ENCODE peak calls at places on chromosomes 1 and 21, in seven cellular contexts. One of them, this sample, is unnamed.
A peak's percentile ranks its signal among the peaks of the same experiment; 100 is the strongest.

GRCh38 chr1:94858276-94858675 is 38.1 kb downstream of the SLC44A3 start:
- DNase-seq in stimulated activated CD4-positive, alpha-beta T cell treated with anti-CD3 and anti-CD28 coated beads, Interleukin-2, amount 100 ng/mL, for 48 hours: no peak
- DNase-seq in A549: no peak
- DNase-seq in naive thymus-derived CD8-positive, alpha-beta T cell: no peak
- DNase-seq in activated CD4-positive, alpha-beta T cell treated with anti-CD3 and anti-CD28 coated beads, Interleukin-2, amount 50 U/mL, for 1 hour: no peak
- DNase-seq in GM04503: no peak
- DNase-seq in LoVo: no peak
- DNase-seq in this sample: no peak

GRCh38 chr21:46060596-46061061 is 37.3 kb upstream of the COL6A2 start:
- DNase-seq in stimulated activated CD4-positive, alpha-beta T cell treated with anti-CD3 and anti-CD28 coated beads, Interleukin-2, amount 100 ng/mL, for 48 hours: no peak
- DNase-seq in A549: peak; percentile 39
- DNase-seq in naive thymus-derived CD8-positive, alpha-beta T cell: no peak
- DNase-seq in activated CD4-positive, alpha-beta T cell treated with anti-CD3 and anti-CD28 coated beads, Interleukin-2, amount 50 U/mL, for 1 hour: no peak
- DNase-seq in GM04503: peak; percentile 99
- DNase-seq in LoVo: no peak
- DNase-seq in this sample: no peak

GRCh38 chr1:225685476-225686176 is 32.7 kb upstream of the ENAH start:
- DNase-seq in stimulated activated CD4-positive, alpha-beta T cell treated with anti-CD3 and anti-CD28 coated beads, Interleukin-2, amount 100 ng/mL, for 48 hours: no peak
- DNase-seq in A549: no peak
- DNase-seq in naive thymus-derived CD8-positive, alpha-beta T cell: no peak
- DNase-seq in activated CD4-positive, alpha-beta T cell treated with anti-CD3 and anti-CD28 coated beads, Interleukin-2, amount 50 U/mL, for 1 hour: no peak
- DNase-seq in GM04503: no peak
- DNase-seq in LoVo: no peak
- DNase-seq in this sample: no peak

GRCh38 chr1:57192256-57192655 is 226.4 kb upstream of the C8B start:
- DNase-seq in stimulated activated CD4-positive, alpha-beta T cell treated with anti-CD3 and anti-CD28 coated beads, Interleukin-2, amount 100 ng/mL, for 48 hours: no peak
- DNase-seq in A549: no peak
- DNase-seq in naive thymus-derived CD8-positive, alpha-beta T cell: no peak
- DNase-seq in activated CD4-positive, alpha-beta T cell treated with anti-CD3 and anti-CD28 coated beads, Interleukin-2, amount 50 U/mL, for 1 hour: no peak
- DNase-seq in GM04503: no peak
- DNase-seq in LoVo: no peak
- DNase-seq in this sample: no peak

GRCh38 chr1:47598357-47598756 is 160.5 kb downstream of the FOXD2 start:
- DNase-seq in stimulated activated CD4-positive, alpha-beta T cell treated with anti-CD3 and anti-CD28 coated beads, Interleukin-2, amount 100 ng/mL, for 48 hours: no peak
- DNase-seq in A549: no peak
- DNase-seq in naive thymus-derived CD8-positive, alpha-beta T cell: no peak
- DNase-seq in activated CD4-positive, alpha-beta T cell treated with anti-CD3 and anti-CD28 coated beads, Interleukin-2, amount 50 U/mL, for 1 hour: no peak
- DNase-seq in GM04503: no peak
- DNase-seq in LoVo: no peak
- DNase-seq in this sample: no peak

GRCh38 chr21:16308269-16308668 is 578.5 kb downstream of the USP25 start:
- DNase-seq in stimulated activated CD4-positive, alpha-beta T cell treated with anti-CD3 and anti-CD28 coated beads, Interleukin-2, amount 100 ng/mL, for 48 hours: no peak
- DNase-seq in A549: no peak
- DNase-seq in naive thymus-derived CD8-positive, alpha-beta T cell: no peak
- DNase-seq in activated CD4-positive, alpha-beta T cell treated with anti-CD3 and anti-CD28 coated beads, Interleukin-2, amount 50 U/mL, for 1 hour: no peak
- DNase-seq in GM04503: no peak
- DNase-seq in LoVo: no peak
- DNase-seq in this sample: no peak

GRCh38 chr1:203676455-203676854 is 49.8 kb downstream of the ATP2B4 start:
- DNase-seq in stimulated activated CD4-positive, alpha-beta T cell treated with anti-CD3 and anti-CD28 coated beads, Interleukin-2, amount 100 ng/mL, for 48 hours: no peak
- DNase-seq in A549: no peak
- DNase-seq in naive thymus-derived CD8-positive, alpha-beta T cell: no peak
- DNase-seq in activated CD4-positive, alpha-beta T cell treated with anti-CD3 and anti-CD28 coated beads, Interleukin-2, amount 50 U/mL, for 1 hour: no peak
- DNase-seq in GM04503: no peak
- DNase-seq in LoVo: no peak
- DNase-seq in this sample: no peak

GRCh38 chr1:114219247-114219872 is 65.7 kb upstream of the SYT6 start:
- DNase-seq in stimulated activated CD4-positive, alpha-beta T cell treated with anti-CD3 and anti-CD28 coated beads, Interleukin-2, amount 100 ng/mL, for 48 hours: no peak
- DNase-seq in A549: no peak
- DNase-seq in naive thymus-derived CD8-positive, alpha-beta T cell: no peak
- DNase-seq in activated CD4-positive, alpha-beta T cell treated with anti-CD3 and anti-CD28 coated beads, Interleukin-2, amount 50 U/mL, for 1 hour: no peak
- DNase-seq in GM04503: no peak
- DNase-seq in LoVo: no peak
- DNase-seq in this sample: no peak

GRCh38 chr1:205348559-205349477 is 7.9 kb downstream of the KLHDC8A start:
- DNase-seq in stimulated activated CD4-positive, alpha-beta T cell treated with anti-CD3 and anti-CD28 coated beads, Interleukin-2, amount 100 ng/mL, for 48 hours: no peak
- DNase-seq in A549: no peak
- DNase-seq in naive thymus-derived CD8-positive, alpha-beta T cell: no peak
- DNase-seq in activated CD4-positive, alpha-beta T cell treated with anti-CD3 and anti-CD28 coated beads, Interleukin-2, amount 50 U/mL, for 1 hour: no peak
- DNase-seq in GM04503: no peak
- DNase-seq in LoVo: no peak
- DNase-seq in this sample: no peak

GRCh38 chr1:8880068-8880676 is 1.7 kb upstream of the ENO1 start:
- DNase-seq in stimulated activated CD4-positive, alpha-beta T cell treated with anti-CD3 and anti-CD28 coated beads, Interleukin-2, amount 100 ng/mL, for 48 hours: no peak
- DNase-seq in A549: peak; percentile 83
- DNase-seq in naive thymus-derived CD8-positive, alpha-beta T cell: no peak
- DNase-seq in activated CD4-positive, alpha-beta T cell treated with anti-CD3 and anti-CD28 coated beads, Interleukin-2, amount 50 U/mL, for 1 hour: no peak
- DNase-seq in GM04503: peak; percentile 97
- DNase-seq in LoVo: peak; percentile 66
- DNase-seq in this sample: no peak

GRCh38 chr1:73452522-73452921 is 745.5 kb downstream of the LRRIQ3 start:
- DNase-seq in stimulated activated CD4-positive, alpha-beta T cell treated with anti-CD3 and anti-CD28 coated beads, Interleukin-2, amount 100 ng/mL, for 48 hours: no peak
- DNase-seq in A549: no peak
- DNase-seq in naive thymus-derived CD8-positive, alpha-beta T cell: no peak
- DNase-seq in activated CD4-positive, alpha-beta T cell treated with anti-CD3 and anti-CD28 coated beads, Interleukin-2, amount 50 U/mL, for 1 hour: no peak
- DNase-seq in GM04503: no peak
- DNase-seq in LoVo: no peak
- DNase-seq in this sample: no peak

GRCh38 chr1:158145173-158145719 is 35.4 kb upstream of the CD1D start:
- DNase-seq in stimulated activated CD4-positive, alpha-beta T cell treated with anti-CD3 and anti-CD28 coated beads, Interleukin-2, amount 100 ng/mL, for 48 hours: no peak
- DNase-seq in A549: no peak
- DNase-seq in naive thymus-derived CD8-positive, alpha-beta T cell: no peak
- DNase-seq in activated CD4-positive, alpha-beta T cell treated with anti-CD3 and anti-CD28 coated beads, Interleukin-2, amount 50 U/mL, for 1 hour: no peak
- DNase-seq in GM04503: peak; percentile 31
- DNase-seq in LoVo: no peak
- DNase-seq in this sample: no peak

GRCh38 chr1:186775881-186776560 is 52.7 kb upstream of the PLA2G4A start:
- DNase-seq in stimulated activated CD4-positive, alpha-beta T cell treated with anti-CD3 and anti-CD28 coated beads, Interleukin-2, amount 100 ng/mL, for 48 hours: no peak
- DNase-seq in A549: no peak
- DNase-seq in naive thymus-derived CD8-positive, alpha-beta T cell: no peak
- DNase-seq in activated CD4-positive, alpha-beta T cell treated with anti-CD3 and anti-CD28 coated beads, Interleukin-2, amount 50 U/mL, for 1 hour: no peak
- DNase-seq in GM04503: no peak
- DNase-seq in LoVo: no peak
- DNase-seq in this sample: no peak

GRCh38 chr1:64691631-64692030 is 53.2 kb upstream of the RAVER2 start:
- DNase-seq in stimulated activated CD4-positive, alpha-beta T cell treated with anti-CD3 and anti-CD28 coated beads, Interleukin-2, amount 100 ng/mL, for 48 hours: no peak
- DNase-seq in A549: no peak
- DNase-seq in naive thymus-derived CD8-positive, alpha-beta T cell: no peak
- DNase-seq in activated CD4-positive, alpha-beta T cell treated with anti-CD3 and anti-CD28 coated beads, Interleukin-2, amount 50 U/mL, for 1 hour: no peak
- DNase-seq in GM04503: no peak
- DNase-seq in LoVo: no peak
- DNase-seq in this sample: no peak

GRCh38 chr1:214551436-214552173 is at the start of gene PTPN14:
- DNase-seq in stimulated activated CD4-positive, alpha-beta T cell treated with anti-CD3 and anti-CD28 coated beads, Interleukin-2, amount 100 ng/mL, for 48 hours: no peak
- DNase-seq in A549: peak; percentile 91
- DNase-seq in naive thymus-derived CD8-positive, alpha-beta T cell: no peak
- DNase-seq in activated CD4-positive, alpha-beta T cell treated with anti-CD3 and anti-CD28 coated beads, Interleukin-2, amount 50 U/mL, for 1 hour: no peak
- DNase-seq in GM04503: peak; percentile 81
- DNase-seq in LoVo: peak; percentile 91
- DNase-seq in this sample: no peak

GRCh38 chr1:3441880-3442279 is 12.6 kb upstream of the ARHGEF16 start:
- DNase-seq in stimulated activated CD4-positive, alpha-beta T cell treated with anti-CD3 and anti-CD28 coated beads, Interleukin-2, amount 100 ng/mL, for 48 hours: no peak
- DNase-seq in A549: no peak
- DNase-seq in naive thymus-derived CD8-positive, alpha-beta T cell: no peak
- DNase-seq in activated CD4-positive, alpha-beta T cell treated with anti-CD3 and anti-CD28 coated beads, Interleukin-2, amount 50 U/mL, for 1 hour: no peak
- DNase-seq in GM04503: no peak
- DNase-seq in LoVo: no peak
- DNase-seq in this sample: no peak

GRCh38 chr1:27887215-27888035 is 15.1 kb downstream of the THEMIS2 start:
- DNase-seq in stimulated activated CD4-positive, alpha-beta T cell treated with anti-CD3 and anti-CD28 coated beads, Interleukin-2, amount 100 ng/mL, for 48 hours: no peak
- DNase-seq in A549: no peak
- DNase-seq in naive thymus-derived CD8-positive, alpha-beta T cell: no peak
- DNase-seq in activated CD4-positive, alpha-beta T cell treated with anti-CD3 and anti-CD28 coated beads, Interleukin-2, amount 50 U/mL, for 1 hour: peak; percentile 29
- DNase-seq in GM04503: no peak
- DNase-seq in LoVo: no peak
- DNase-seq in this sample: no peak

GRCh38 chr1:243738020-243738419 is 112.0 kb downstream of the AKT3 start:
- DNase-seq in stimulated activated CD4-positive, alpha-beta T cell treated with anti-CD3 and anti-CD28 coated beads, Interleukin-2, amount 100 ng/mL, for 48 hours: no peak
- DNase-seq in A549: no peak
- DNase-seq in naive thymus-derived CD8-positive, alpha-beta T cell: no peak
- DNase-seq in activated CD4-positive, alpha-beta T cell treated with anti-CD3 and anti-CD28 coated beads, Interleukin-2, amount 50 U/mL, for 1 hour: no peak
- DNase-seq in GM04503: no peak
- DNase-seq in LoVo: no peak
- DNase-seq in this sample: no peak

GRCh38 chr1:84422909-84423308 is 24.6 kb downstream of the DNASE2B start:
- DNase-seq in stimulated activated CD4-positive, alpha-beta T cell treated with anti-CD3 and anti-CD28 coated beads, Interleukin-2, amount 100 ng/mL, for 48 hours: no peak
- DNase-seq in A549: no peak
- DNase-seq in naive thymus-derived CD8-positive, alpha-beta T cell: no peak
- DNase-seq in activated CD4-positive, alpha-beta T cell treated with anti-CD3 and anti-CD28 coated beads, Interleukin-2, amount 50 U/mL, for 1 hour: no peak
- DNase-seq in GM04503: no peak
- DNase-seq in LoVo: no peak
- DNase-seq in this sample: no peak

GRCh38 chr1:241202321-241202845 is 154.6 kb downstream of the RGS7 start:
- DNase-seq in stimulated activated CD4-positive, alpha-beta T cell treated with anti-CD3 and anti-CD28 coated beads, Interleukin-2, amount 100 ng/mL, for 48 hours: no peak
- DNase-seq in A549: no peak
- DNase-seq in naive thymus-derived CD8-positive, alpha-beta T cell: no peak
- DNase-seq in activated CD4-positive, alpha-beta T cell treated with anti-CD3 and anti-CD28 coated beads, Interleukin-2, amount 50 U/mL, for 1 hour: no peak
- DNase-seq in GM04503: no peak
- DNase-seq in LoVo: no peak
- DNase-seq in this sample: no peak

GRCh38 chr21:43753439-43753799 is 22.7 kb downstream of the CSTB start:
- DNase-seq in stimulated activated CD4-positive, alpha-beta T cell treated with anti-CD3 and anti-CD28 coated beads, Interleukin-2, amount 100 ng/mL, for 48 hours: no peak
- DNase-seq in A549: no peak
- DNase-seq in naive thymus-derived CD8-positive, alpha-beta T cell: no peak
- DNase-seq in activated CD4-positive, alpha-beta T cell treated with anti-CD3 and anti-CD28 coated beads, Interleukin-2, amount 50 U/mL, for 1 hour: no peak
- DNase-seq in GM04503: no peak
- DNase-seq in LoVo: no peak
- DNase-seq in this sample: no peak

This sample was measured in effector CD8-positive, alpha-beta T cell.